ENCODE peak calls at places on chromosomes 7 and 10, in eight cellular contexts. N, D, H, F, T, U, E and B are unnamed samples.

GRCh38 chr10:99203310-99203709 is 32.3 kb downstream of the HPSE2 start:
- DNase-seq in D (no peak), E (no peak), T (no peak), U (no peak), N (no peak), H (no peak), F (no peak), B (no peak)

GRCh38 chr10:71996598-71997371 is 32.6 kb downstream of the CHST3 start:
- DNase-seq in H (no peak), U (no peak), F (no peak), D (no peak), N (no peak), E (peak; percentile 69), T (no peak), B (no peak)

GRCh38 chr10:133178357-133179127 is 18.5 kb downstream of the KNDC1 start:
- DNase-seq in T (no peak), H (no peak), N (no peak), D (no peak), U (no peak), E (no peak), F (no peak), B (no peak)

GRCh38 chr7:16223963-16224707 is 197.2 kb downstream of the CRPPA start:
- DNase-seq in N (no peak), F (no peak), T (no peak), U (peak; percentile 12), H (no peak), D (no peak), E (no peak), B (no peak)

GRCh38 chr7:157830331-157830730 is 493.5 kb downstream of the DNAJB6 start:
- DNase-seq in U (no peak), D (no peak), T (no peak), H (no peak), E (no peak), N (no peak), F (no peak), B (peak; percentile 34)

GRCh38 chr7:73565675-73566342 is 8.3 kb upstream of the BCL7B start:
- DNase-seq in T (no peak), E (no peak), H (no peak), U (no peak), F (no peak), N (peak; percentile 27), D (no peak), B (no peak)

GRCh38 chr7:74141705-74142104 is 32.5 kb upstream of the EIF4H start:
- DNase-seq in F (no peak), H (peak; percentile 33), U (no peak), T (no peak), N (no peak), D (no peak), E (no peak), B (no peak)

GRCh38 chr7:158096582-158096981 is 491.0 kb downstream of the PTPRN2 start:
- DNase-seq in T (no peak), N (no peak), F (no peak), E (no peak), D (peak; percentile 13), H (no peak), U (no peak), B (no peak)

GRCh38 chr7:50197547-50197946 is 104.5 kb upstream of the ZPBP start:
- DNase-seq in H (no peak), F (no peak), D (no peak), E (no peak), U (no peak), T (no peak), N (no peak), B (no peak)

GRCh38 chr10:19570143-19570542 is 246.1 kb upstream of the PLXDC2 start:
- DNase-seq in T (no peak), D (no peak), H (no peak), U (no peak), N (no peak), F (no peak), E (no peak), B (no peak)

GRCh38 chr10:24556746-24557742 is 166.6 kb downstream of the ARHGAP21 start:
- DNase-seq in U (no peak), E (peak; percentile 16), T (peak; percentile 32), F (peak; percentile 73), N (peak; percentile 76), D (no peak), H (peak; percentile 55), B (no peak)

GRCh38 chr7:123747620-123748141 is 1.1 kb downstream of the WASL start:
- DNase-seq in U (no peak), E (peak; percentile 2), N (peak; percentile 84), T (peak; percentile 20), F (peak; percentile 95), D (peak; percentile 62), H (peak; percentile 72), B (no peak)

GRCh38 chr7:156156734-156157408 is 344.6 kb upstream of the SHH start:
- DNase-seq in D (no peak), U (no peak), F (peak; percentile 53), E (no peak), T (no peak), N (no peak), H (no peak), B (no peak)

GRCh38 chr10:77875730-77876129 is 50.8 kb downstream of the DLG5 start:
- DNase-seq in N (no peak), F (no peak), H (no peak), E (no peak), T (no peak), U (no peak), D (no peak), B (no peak)

GRCh38 chr7:23247101-23247601 is 576 bp downstream of the GPNMB start:
- DNase-seq in U (no peak), N (no peak), H (no peak), E (no peak), D (no peak), T (no peak), F (no peak), B (no peak)

GRCh38 chr10:43037440-43037839 is 39.4 kb upstream of the RET start:
- DNase-seq in T (no peak), D (no peak), U (no peak), F (no peak), E (no peak), N (no peak), H (no peak), B (no peak)

GRCh38 chr10:26386800-26387199 is 51.3 kb upstream of the APBB1IP start:
- DNase-seq in U (no peak), H (no peak), T (no peak), E (no peak), F (no peak), N (peak; percentile 6), D (no peak), B (no peak)

GRCh38 chr10:50653758-50654157 is 30.0 kb upstream of the SGMS1 start:
- DNase-seq in N (no peak), F (no peak), T (no peak), E (no peak), H (no peak), D (no peak), U (no peak), B (no peak)

GRCh38 chr10:110158051-110159005 is 49.1 kb upstream of the MXI1 start:
- DNase-seq in E (no peak), T (no peak), D (no peak), F (no peak), U (no peak), H (no peak), N (no peak), B (no peak)

GRCh38 chr10:70499829-70500167 is 21.2 kb downstream of the PALD1 start:
- DNase-seq in H (no peak), E (no peak), T (no peak), N (no peak), D (no peak), F (no peak), U (no peak), B (no peak)

GRCh38 chr7:47580175-47580701 is 1.7 kb downstream of the TNS3 start:
- DNase-seq in F (peak; percentile 50), N (no peak), U (no peak), D (no peak), H (no peak), T (no peak), E (no peak), B (no peak)

GRCh38 chr10:50637003-50637579 is 13.3 kb upstream of the SGMS1 start:
- DNase-seq in F (peak; percentile 35), T (peak; percentile 19), H (peak; percentile 14), E (no peak), D (no peak), U (no peak), N (no peak), B (no peak)